ENCODE peak calls at places on chromosomes 4 and X, in ten cellular contexts. One of them, this sample, is unnamed.
A peak's percentile ranks its signal among the peaks of the same experiment; 100 is the strongest.

GRCh38 chr4:6622744-6623143 is 17.7 kb upstream of the MRFAP1 start:
- DNase-seq in tibial nerve: no peak
- DNase-seq in HCT116: no peak
- DNase-seq in heart left ventricle: no peak
- DNase-seq in body of pancreas: no peak
- DNase-seq in spleen: peak; percentile 54
- DNase-seq in A549: no peak
- DNase-seq in IMR-90: no peak
- DNase-seq in uterus: no peak
- DNase-seq in breast epithelium: no peak
- DNase-seq in this sample: no peak

GRCh38 chrX:12993823-12994222 is 18.9 kb downstream of the TMSB4X start:
- DNase-seq in tibial nerve: no peak
- DNase-seq in HCT116: no peak
- DNase-seq in heart left ventricle: no peak
- DNase-seq in body of pancreas: no peak
- DNase-seq in spleen: no peak
- DNase-seq in A549: no peak
- DNase-seq in IMR-90: no peak
- DNase-seq in uterus: no peak
- DNase-seq in breast epithelium: no peak
- DNase-seq in this sample: no peak

GRCh38 chr4:124711469-124712416 is 789 bp downstream of the ANKRD50 start:
- DNase-seq in tibial nerve: peak; percentile 14
- DNase-seq in HCT116: peak; percentile 41
- DNase-seq in heart left ventricle: peak; percentile 52
- DNase-seq in body of pancreas: peak; percentile 46
- DNase-seq in spleen: no peak
- DNase-seq in A549: peak; percentile 83
- DNase-seq in IMR-90: peak; percentile 79
- DNase-seq in uterus: no peak
- DNase-seq in breast epithelium: peak; percentile 27
- DNase-seq in this sample: peak; percentile 43

GRCh38 chr4:105620640-105621323 is 68.4 kb downstream of the ARHGEF38 start:
- DNase-seq in tibial nerve: no peak
- DNase-seq in HCT116: peak; percentile 16
- DNase-seq in heart left ventricle: no peak
- DNase-seq in body of pancreas: peak; percentile 20
- DNase-seq in spleen: no peak
- DNase-seq in A549: peak; percentile 5
- DNase-seq in IMR-90: peak; percentile 57
- DNase-seq in uterus: no peak
- DNase-seq in breast epithelium: no peak
- DNase-seq in this sample: no peak

GRCh38 chr4:103075894-103076776 is at the start of gene SLC9B2:
- DNase-seq in tibial nerve: peak; percentile 26
- DNase-seq in HCT116: peak; percentile 38
- DNase-seq in heart left ventricle: peak; percentile 77
- DNase-seq in body of pancreas: peak; percentile 52
- DNase-seq in spleen: peak; percentile 91
- DNase-seq in A549: peak; percentile 33
- DNase-seq in IMR-90: peak; percentile 56
- DNase-seq in uterus: peak; percentile 64
- DNase-seq in breast epithelium: peak; percentile 20
- DNase-seq in this sample: peak; percentile 39

GRCh38 chr4:79682161-79682560 is 274.1 kb upstream of the GK2 start:
- DNase-seq in tibial nerve: no peak
- DNase-seq in HCT116: no peak
- DNase-seq in heart left ventricle: no peak
- DNase-seq in body of pancreas: no peak
- DNase-seq in spleen: no peak
- DNase-seq in A549: no peak
- DNase-seq in IMR-90: peak; percentile 67
- DNase-seq in uterus: no peak
- DNase-seq in breast epithelium: no peak
- DNase-seq in this sample: no peak

GRCh38 chrX:42797646-42798045 is 19.7 kb upstream of the PPP1R2C start:
- DNase-seq in tibial nerve: no peak
- DNase-seq in HCT116: no peak
- DNase-seq in heart left ventricle: no peak
- DNase-seq in body of pancreas: no peak
- DNase-seq in spleen: no peak
- DNase-seq in A549: peak; percentile 22
- DNase-seq in IMR-90: no peak
- DNase-seq in uterus: no peak
- DNase-seq in breast epithelium: no peak
- DNase-seq in this sample: peak; percentile 30

GRCh38 chrX:68433155-68433980 is at the start of gene OPHN1:
- DNase-seq in tibial nerve: peak; percentile 64
- DNase-seq in HCT116: peak; percentile 55
- DNase-seq in heart left ventricle: peak; percentile 83
- DNase-seq in body of pancreas: peak; percentile 78
- DNase-seq in spleen: peak; percentile 81
- DNase-seq in A549: peak; percentile 80
- DNase-seq in IMR-90: peak; percentile 74
- DNase-seq in uterus: peak; percentile 77
- DNase-seq in breast epithelium: peak; percentile 57
- DNase-seq in this sample: peak; percentile 73

GRCh38 chr4:87105101-87105852 is 115.1 kb downstream of the KLHL8 start:
- DNase-seq in tibial nerve: no peak
- DNase-seq in HCT116: no peak
- DNase-seq in heart left ventricle: no peak
- DNase-seq in body of pancreas: no peak
- DNase-seq in spleen: no peak
- DNase-seq in A549: no peak
- DNase-seq in IMR-90: no peak
- DNase-seq in uterus: no peak
- DNase-seq in breast epithelium: no peak
- DNase-seq in this sample: no peak

DNA sequence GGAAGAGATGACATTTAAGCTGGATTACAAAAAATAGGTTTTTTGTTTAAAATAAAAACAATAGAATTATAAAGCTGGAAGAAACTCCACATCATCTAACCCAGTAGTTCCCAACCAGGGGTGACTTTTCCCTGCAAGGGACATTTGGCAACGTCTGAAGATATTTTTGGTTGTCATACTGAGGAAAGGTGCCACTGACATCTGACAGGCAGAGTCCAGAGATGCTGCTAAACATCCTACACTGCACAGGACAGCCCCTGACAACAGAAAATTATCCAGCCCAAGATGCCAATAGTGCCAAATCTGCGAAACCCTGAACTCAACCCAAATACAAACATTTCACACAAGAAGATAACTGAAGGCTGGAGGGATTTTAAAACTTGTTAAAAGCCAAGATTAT is 18.5 kb downstream of the TAB3 start:
- DNase-seq in tibial nerve: no peak
- DNase-seq in HCT116: no peak
- DNase-seq in heart left ventricle: no peak
- DNase-seq in body of pancreas: no peak
- DNase-seq in spleen: no peak
- DNase-seq in A549: no peak
- DNase-seq in IMR-90: no peak
- DNase-seq in uterus: no peak
- DNase-seq in breast epithelium: no peak
- DNase-seq in this sample: no peak
- H3K4me3 ChIP-seq in tibial nerve: no peak overlapping the region
- H3K4me3 ChIP-seq in HCT116: no peak overlapping the region
- H3K4me3 ChIP-seq in heart left ventricle: no peak overlapping the region
- H3K4me3 ChIP-seq in body of pancreas: no peak overlapping the region
- H3K4me3 ChIP-seq in spleen: no peak overlapping the region
- H3K4me3 ChIP-seq in A549: no peak overlapping the region
- H3K4me3 ChIP-seq in IMR-90: no peak overlapping the region
- H3K4me3 ChIP-seq in uterus: no peak overlapping the region
- H3K4me3 ChIP-seq in breast epithelium: no peak overlapping the region
- H3K4me3 ChIP-seq in this sample: no peak overlapping the region

DNA sequence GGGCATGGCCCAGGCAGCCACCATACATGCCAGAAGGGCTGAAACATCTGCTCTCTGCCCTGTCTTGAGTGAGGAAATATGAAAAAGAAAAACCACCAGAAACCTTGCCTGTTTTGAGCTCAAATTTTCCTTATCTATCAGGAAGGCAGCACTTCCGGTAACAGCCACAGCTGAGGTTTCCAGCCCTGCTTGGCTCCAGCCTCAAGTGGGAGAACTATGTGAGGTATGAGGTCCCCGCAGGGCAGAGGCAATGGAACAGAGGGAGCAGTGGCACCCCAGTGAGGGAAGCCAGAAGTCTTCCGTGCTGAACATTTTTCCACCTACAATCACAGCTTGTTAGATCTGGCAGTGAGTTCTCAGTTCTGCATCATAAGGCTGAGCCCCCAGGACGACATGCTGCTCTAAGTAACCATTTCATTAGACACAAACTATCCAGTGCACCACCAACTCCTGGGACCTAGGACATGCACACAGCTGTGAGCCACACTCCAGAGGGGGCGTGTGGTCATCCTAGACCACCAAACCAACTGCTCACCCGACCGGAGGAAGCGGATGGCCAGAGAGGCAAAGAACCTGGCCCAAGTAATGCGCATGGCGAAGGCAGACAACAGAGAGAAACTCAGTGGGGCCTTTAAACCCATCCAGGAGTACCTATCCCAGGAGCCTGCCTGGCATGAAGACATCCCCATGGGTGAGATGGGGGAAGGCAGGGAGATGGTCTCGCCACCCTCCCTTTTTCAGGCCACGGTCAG is 22.6 kb downstream of the WDR1 start:
- DNase-seq in tibial nerve: no peak
- DNase-seq in HCT116: no peak
- DNase-seq in heart left ventricle: peak; percentile 69
- DNase-seq in body of pancreas: no peak
- DNase-seq in spleen: no peak
- DNase-seq in A549: no peak
- DNase-seq in IMR-90: peak; percentile 89
- DNase-seq in uterus: no peak
- DNase-seq in breast epithelium: peak; percentile 88
- DNase-seq in this sample: no peak
- TF ChIP-seq POLR2A in tibial nerve: no peak
- TF ChIP-seq POLR2A in HCT116: no peak
- TF ChIP-seq POLR2A in heart left ventricle: no peak
- TF ChIP-seq POLR2A in body of pancreas: no peak
- TF ChIP-seq POLR2A in spleen: no peak
- TF ChIP-seq POLR2A in A549: no peak
- TF ChIP-seq POLR2A in IMR-90: peak; percentile 28
- TF ChIP-seq POLR2A in uterus: no peak
- TF ChIP-seq POLR2A in breast epithelium: no peak
- TF ChIP-seq POLR2A in this sample: no peak

GRCh38 chr4:94435874-94436273 is 15.9 kb upstream of the PDLIM5 start:
- DNase-seq in tibial nerve: no peak
- DNase-seq in HCT116: no peak
- DNase-seq in heart left ventricle: no peak
- DNase-seq in body of pancreas: no peak
- DNase-seq in spleen: no peak
- DNase-seq in A549: no peak
- DNase-seq in IMR-90: no peak
- DNase-seq in uterus: no peak
- DNase-seq in breast epithelium: no peak
- DNase-seq in this sample: no peak
- H3K4me3 ChIP-seq in tibial nerve: no peak overlapping the region
- H3K4me3 ChIP-seq in HCT116: no peak overlapping the region
- H3K4me3 ChIP-seq in heart left ventricle: no peak overlapping the region
- H3K4me3 ChIP-seq in body of pancreas: no peak overlapping the region
- H3K4me3 ChIP-seq in spleen: no peak overlapping the region
- H3K4me3 ChIP-seq in A549: no peak overlapping the region
- H3K4me3 ChIP-seq in IMR-90: no peak overlapping the region
- H3K4me3 ChIP-seq in uterus: no peak overlapping the region
- H3K4me3 ChIP-seq in breast epithelium: no peak overlapping the region
- H3K4me3 ChIP-seq in this sample: no peak overlapping the region

DNA sequence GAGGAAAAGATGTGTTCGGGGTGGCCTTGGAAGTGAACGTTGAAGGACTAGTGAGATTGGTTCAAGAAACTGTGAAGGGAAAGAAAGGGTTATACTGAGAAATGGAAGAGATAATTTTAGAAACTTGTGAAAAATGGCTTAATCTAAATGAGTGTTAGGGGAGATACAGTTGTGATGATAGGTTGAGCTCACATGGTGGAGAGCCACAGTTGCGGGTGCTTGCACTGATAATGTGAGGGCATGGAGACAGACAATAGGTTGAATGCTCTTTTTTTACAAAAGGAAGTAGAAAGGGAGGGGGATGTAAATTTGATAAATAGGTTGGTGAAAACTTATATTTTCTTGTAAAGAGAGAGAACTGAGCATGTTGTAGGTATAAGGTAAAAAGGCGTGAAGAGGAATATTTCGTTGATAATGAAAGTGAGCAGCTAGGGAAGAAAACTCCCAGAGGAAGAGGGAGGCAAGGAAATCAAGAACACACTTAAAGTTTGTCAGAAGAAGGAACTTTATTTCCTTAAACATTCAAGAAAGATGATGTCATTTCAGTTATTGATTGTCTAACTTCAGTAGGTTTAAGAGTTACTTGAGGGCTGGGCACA is 8.2 kb downstream of the AREG start:
- DNase-seq in tibial nerve: no peak
- DNase-seq in HCT116: no peak
- DNase-seq in heart left ventricle: no peak
- DNase-seq in body of pancreas: no peak
- DNase-seq in spleen: no peak
- DNase-seq in A549: peak; percentile 36
- DNase-seq in IMR-90: no peak
- DNase-seq in uterus: no peak
- DNase-seq in breast epithelium: no peak
- DNase-seq in this sample: no peak
- TF ChIP-seq POLR2A in tibial nerve: no peak
- TF ChIP-seq POLR2A in HCT116: no peak
- TF ChIP-seq POLR2A in heart left ventricle: no peak
- TF ChIP-seq POLR2A in body of pancreas: no peak
- TF ChIP-seq POLR2A in spleen: no peak
- TF ChIP-seq POLR2A in A549: no peak
- TF ChIP-seq POLR2A in IMR-90: no peak
- TF ChIP-seq POLR2A in uterus: no peak
- TF ChIP-seq POLR2A in breast epithelium: no peak
- TF ChIP-seq POLR2A in this sample: no peak

GRCh38 chr4:23219779-23220408 is 527.2 kb downstream of the GBA3 start:
- DNase-seq in tibial nerve: no peak
- DNase-seq in HCT116: no peak
- DNase-seq in heart left ventricle: no peak
- DNase-seq in body of pancreas: no peak
- DNase-seq in spleen: no peak
- DNase-seq in A549: no peak
- DNase-seq in IMR-90: no peak
- DNase-seq in uterus: no peak
- DNase-seq in breast epithelium: no peak
- DNase-seq in this sample: no peak
- H3K4me3 ChIP-seq in tibial nerve: no peak overlapping the region
- H3K4me3 ChIP-seq in HCT116: no peak overlapping the region
- H3K4me3 ChIP-seq in heart left ventricle: no peak overlapping the region
- H3K4me3 ChIP-seq in body of pancreas: no peak overlapping the region
- H3K4me3 ChIP-seq in spleen: no peak overlapping the region
- H3K4me3 ChIP-seq in A549: no peak overlapping the region
- H3K4me3 ChIP-seq in IMR-90: no peak overlapping the region
- H3K4me3 ChIP-seq in uterus: no peak overlapping the region
- H3K4me3 ChIP-seq in breast epithelium: no peak overlapping the region
- H3K4me3 ChIP-seq in this sample: no peak overlapping the region

GRCh38 chrX:18984381-18985185 is 669 bp upstream of the PHKA2 start:
- DNase-seq in tibial nerve: peak; percentile 49
- DNase-seq in HCT116: peak; percentile 62
- DNase-seq in heart left ventricle: peak; percentile 85
- DNase-seq in body of pancreas: peak; percentile 88
- DNase-seq in spleen: peak; percentile 95
- DNase-seq in A549: peak; percentile 86
- DNase-seq in IMR-90: peak; percentile 52
- DNase-seq in uterus: peak; percentile 78
- DNase-seq in breast epithelium: peak; percentile 75
- DNase-seq in this sample: peak; percentile 58
- TF ChIP-seq POLR2A in tibial nerve: no peak
- TF ChIP-seq POLR2A in HCT116: peak; percentile 50
- TF ChIP-seq POLR2A in heart left ventricle: no peak
- TF ChIP-seq POLR2A in body of pancreas: peak; percentile 67
- TF ChIP-seq POLR2A in spleen: peak; percentile 6
- TF ChIP-seq POLR2A in A549: peak; percentile 35
- TF ChIP-seq POLR2A in IMR-90: peak; percentile 44
- TF ChIP-seq POLR2A in uterus: no peak
- TF ChIP-seq POLR2A in breast epithelium: no peak
- TF ChIP-seq POLR2A in this sample: no peak